ENCODE peak calls at places on chromosomes 16 and 17, in seven cellular contexts. F is CD4-positive, alpha-beta T cell; W is uterus; L is adipocyte; Z is NCI-H1436 treated with DMSO at 0.1 percent for 48 hours; R is HT-29; Y is breast epithelium. K is an unnamed sample.

GRCh38 chr17:59105852-59106462 is 723 bp downstream of the TRIM37 start:
- DNase-seq in F (peak; percentile 72), W (peak; percentile 59), L (peak; percentile 74), Z (no peak), R (peak; percentile 57), Y (peak; percentile 78), K (peak; percentile 73)

GRCh38 chr16:17107450-17107849 is 363.3 kb downstream of the XYLT1 start:
- DNase-seq in F (no peak), W (no peak), L (no peak), Z (no peak), R (no peak), Y (no peak), K (no peak)

GRCh38 chr17:60680754-60681153 is 3.1 kb downstream of the BCAS3 start:
- DNase-seq in F (no peak), W (no peak), L (no peak), Z (no peak), R (no peak), Y (no peak), K (no peak)

GRCh38 chr17:20216154-20216815 is 207.1 kb downstream of the SPECC1 start:
- DNase-seq in F (no peak), W (no peak), L (no peak), Z (no peak), R (no peak), Y (no peak), K (no peak)

GRCh38 chr17:10183931-10184930 is 14.2 kb downstream of the GAS7 start:
- DNase-seq in F (no peak), W (no peak), L (no peak), Z (no peak), R (no peak), Y (no peak), K (no peak)

GRCh38 chr17:79363552-79364275 is 247.1 kb downstream of the RBFOX3 start:
- DNase-seq in F (no peak), W (no peak), L (no peak), Z (no peak), R (no peak), Y (no peak), K (no peak)

GRCh38 chr17:73547790-73548189 is 96.5 kb downstream of the SDK2 start:
- DNase-seq in F (no peak), W (no peak), L (no peak), Z (no peak), R (no peak), Y (no peak), K (no peak)

GRCh38 chr17:33013596-33014375 is 22.1 kb downstream of the SPACA3 start:
- DNase-seq in F (no peak), W (no peak), L (no peak), Z (no peak), R (no peak), Y (no peak), K (no peak)

GRCh38 chr16:57758331-57759117 is 23.0 kb downstream of the KATNB1 start:
- DNase-seq in F (no peak), W (no peak), L (no peak), Z (no peak), R (no peak), Y (no peak), K (no peak)